ENCODE peak calls at places on chromosomes 3 and 15, in four cellular contexts. One of them, this sample, is unnamed. For H3K4me1, the result is how much of the 10 kb centered on the place peaks cover.

GRCh38 chr3:105199217-105199616 is 167.5 kb upstream of the ALCAM start:
- DNase-seq in H1: no peak
- DNase-seq in HepG2: no peak
- DNase-seq in GM12878: no peak
- DNase-seq in this sample: no peak

GRCh38 chr3:14256561-14257342 is 78.1 kb downstream of the LSM3 start:
- DNase-seq in H1: no peak
- DNase-seq in HepG2: no peak
- DNase-seq in GM12878: no peak
- DNase-seq in this sample: no peak

GRCh38 chr3:116445291-116445841 is at the start of gene LSAMP:
- DNase-seq in H1: peak
- DNase-seq in HepG2: no peak
- DNase-seq in GM12878: no peak
- DNase-seq in this sample: peak

GRCh38 chr3:75140904-75141615 is 523.1 kb upstream of the FRG2C start:
- DNase-seq in H1: no peak
- DNase-seq in HepG2: no peak
- DNase-seq in GM12878: no peak
- DNase-seq in this sample: no peak

GRCh38 chr3:29385056-29385455 is 104.2 kb downstream of the RBMS3 start:
- DNase-seq in H1: no peak
- DNase-seq in HepG2: no peak
- DNase-seq in GM12878: no peak
- DNase-seq in this sample: no peak

GRCh38 chr3:126781889-126782491 is 78.0 kb downstream of the CHCHD6 start:
- DNase-seq in H1: no peak
- DNase-seq in HepG2: no peak
- DNase-seq in GM12878: no peak
- DNase-seq in this sample: no peak

GRCh38 chr3:46228259-46229222 is 13.7 kb upstream of the CCR3 start:
- DNase-seq in H1: no peak
- DNase-seq in HepG2: no peak
- DNase-seq in GM12878: no peak
- DNase-seq in this sample: no peak

GRCh38 chr3:39638286-39638685 is 170.8 kb downstream of the MOBP start:
- DNase-seq in H1: no peak
- DNase-seq in HepG2: no peak
- DNase-seq in GM12878: no peak
- DNase-seq in this sample: no peak

GRCh38 chr3:72848703-72849081 is 447 bp upstream of the SHQ1 start:
- DNase-seq in H1: no peak
- DNase-seq in HepG2: no peak
- DNase-seq in GM12878: peak
- DNase-seq in this sample: no peak

GRCh38 chr3:24832878-24833277 is 338.2 kb upstream of the THRB start:
- DNase-seq in H1: no peak
- DNase-seq in HepG2: no peak
- DNase-seq in GM12878: no peak
- DNase-seq in this sample: no peak

GRCh38 chr3:30512596-30512995 is 93.8 kb upstream of the TGFBR2 start:
- DNase-seq in H1: no peak
- DNase-seq in HepG2: no peak
- DNase-seq in GM12878: no peak
- DNase-seq in this sample: no peak

GRCh38 chr15:55319537-55320325 is 709 bp downstream of the PIGB start:
- DNase-seq in H1: no peak
- DNase-seq in HepG2: no peak
- DNase-seq in GM12878: peak
- DNase-seq in this sample: no peak

GRCh38 chr3:140845878-140846277 is 95.8 kb upstream of the SLC25A36 start:
- DNase-seq in H1: no peak
- DNase-seq in HepG2: no peak
- DNase-seq in GM12878: no peak
- DNase-seq in this sample: no peak

GRCh38 chr3:112376996-112377395 is 44.0 kb downstream of the CD200 start:
- DNase-seq in H1: no peak
- DNase-seq in HepG2: no peak
- DNase-seq in GM12878: no peak
- DNase-seq in this sample: no peak

GRCh38 chr3:127462111-127462655 is 128.3 kb downstream of the TPRA1 start:
- DNase-seq in H1: no peak
- DNase-seq in HepG2: no peak
- DNase-seq in GM12878: no peak
- DNase-seq in this sample: no peak

GRCh38 chr3:22089284-22089683 is 338.3 kb upstream of the ZNF385D start:
- DNase-seq in H1: no peak
- DNase-seq in HepG2: peak
- DNase-seq in GM12878: peak
- DNase-seq in this sample: peak

GRCh38 chr15:100997442-100997841 is 78.3 kb downstream of the LRRK1 start:
- DNase-seq in H1: no peak
- DNase-seq in HepG2: no peak
- DNase-seq in GM12878: no peak
- DNase-seq in this sample: no peak

GRCh38 chr15:29774900-29775299 is 47.4 kb downstream of the TJP1 start:
- DNase-seq in H1: no peak
- DNase-seq in HepG2: peak
- DNase-seq in GM12878: no peak
- DNase-seq in this sample: no peak

GRCh38 chr15:92930061-92930460 is 29.9 kb downstream of the CHD2 start:
- DNase-seq in H1: no peak
- DNase-seq in HepG2: no peak
- DNase-seq in GM12878: no peak
- DNase-seq in this sample: no peak

GRCh38 chr15:50190166-50190570 is 8.2 kb downstream of the SLC27A2 start:
- DNase-seq in H1: no peak
- DNase-seq in HepG2: no peak
- DNase-seq in GM12878: no peak
- DNase-seq in this sample: no peak

GRCh38 chr3:5021571-5022092 is 42.4 kb downstream of the BHLHE40 start:
- DNase-seq in H1: no peak
- DNase-seq in HepG2: peak
- DNase-seq in GM12878: no peak
- DNase-seq in this sample: no peak

GRCh38 chr15:92803852-92804609 is 96.1 kb upstream of the CHD2 start:
- DNase-seq in H1: no peak
- DNase-seq in HepG2: peak
- DNase-seq in GM12878: peak
- DNase-seq in this sample: no peak

GRCh38 chr3:113304856-113305540 is 93.6 kb downstream of the BOC start:
- DNase-seq in H1: no peak
- DNase-seq in HepG2: no peak
- DNase-seq in GM12878: no peak
- DNase-seq in this sample: no peak

GRCh38 chr3:128804017-128804816 is 75.2 kb upstream of the ACAD9 start:
- DNase-seq in H1: no peak
- DNase-seq in HepG2: no peak
- DNase-seq in GM12878: peak
- DNase-seq in this sample: no peak

GRCh38 chr3:128807186-128807830 is 72.1 kb upstream of the ACAD9 start:
- DNase-seq in H1: no peak
- DNase-seq in HepG2: no peak
- DNase-seq in GM12878: no peak
- DNase-seq in this sample: no peak

GRCh38 chr3:128804817-128805166 is 74.6 kb upstream of the ACAD9 start:
- DNase-seq in H1: no peak
- DNase-seq in HepG2: no peak
- DNase-seq in GM12878: no peak
- DNase-seq in this sample: no peak

GRCh38 chr3:128806588-128806987 is 72.8 kb upstream of the ACAD9 start:
- DNase-seq in H1: no peak
- DNase-seq in HepG2: no peak
- DNase-seq in GM12878: no peak
- DNase-seq in this sample: no peak

GRCh38 chr3:128805771-128806170 is 73.6 kb upstream of the ACAD9 start:
- DNase-seq in H1: no peak
- DNase-seq in HepG2: no peak
- DNase-seq in GM12878: no peak
- DNase-seq in this sample: no peak
- H3K4me1 ChIP-seq in H1: under half
- H3K4me1 ChIP-seq in HepG2: under half
- H3K4me1 ChIP-seq in GM12878: under half
- H3K4me1 ChIP-seq in this sample: under half

GRCh38 chr3:191260431-191261303 is 61.6 kb downstream of the OSTN start:
- DNase-seq in H1: no peak
- DNase-seq in HepG2: no peak
- DNase-seq in GM12878: no peak
- DNase-seq in this sample: no peak
- TF ChIP-seq YY1 in H1: no peak
- TF ChIP-seq YY1 in HepG2: no peak
- TF ChIP-seq YY1 in GM12878: no peak
- TF ChIP-seq YY1 in this sample: no peak

GRCh38 chr15:43974852-43975251 is 148.1 kb downstream of the WDR76 start:
- DNase-seq in H1: no peak
- DNase-seq in HepG2: peak
- DNase-seq in GM12878: peak
- DNase-seq in this sample: no peak

GRCh38 chr15:43975326-43975725 is 148.5 kb downstream of the WDR76 start:
- DNase-seq in H1: no peak
- DNase-seq in HepG2: no peak
- DNase-seq in GM12878: no peak
- DNase-seq in this sample: no peak

GRCh38 chr15:43975750-43976149 is 148.9 kb downstream of the WDR76 start:
- DNase-seq in H1: no peak
- DNase-seq in HepG2: no peak
- DNase-seq in GM12878: no peak
- DNase-seq in this sample: no peak

DNA sequence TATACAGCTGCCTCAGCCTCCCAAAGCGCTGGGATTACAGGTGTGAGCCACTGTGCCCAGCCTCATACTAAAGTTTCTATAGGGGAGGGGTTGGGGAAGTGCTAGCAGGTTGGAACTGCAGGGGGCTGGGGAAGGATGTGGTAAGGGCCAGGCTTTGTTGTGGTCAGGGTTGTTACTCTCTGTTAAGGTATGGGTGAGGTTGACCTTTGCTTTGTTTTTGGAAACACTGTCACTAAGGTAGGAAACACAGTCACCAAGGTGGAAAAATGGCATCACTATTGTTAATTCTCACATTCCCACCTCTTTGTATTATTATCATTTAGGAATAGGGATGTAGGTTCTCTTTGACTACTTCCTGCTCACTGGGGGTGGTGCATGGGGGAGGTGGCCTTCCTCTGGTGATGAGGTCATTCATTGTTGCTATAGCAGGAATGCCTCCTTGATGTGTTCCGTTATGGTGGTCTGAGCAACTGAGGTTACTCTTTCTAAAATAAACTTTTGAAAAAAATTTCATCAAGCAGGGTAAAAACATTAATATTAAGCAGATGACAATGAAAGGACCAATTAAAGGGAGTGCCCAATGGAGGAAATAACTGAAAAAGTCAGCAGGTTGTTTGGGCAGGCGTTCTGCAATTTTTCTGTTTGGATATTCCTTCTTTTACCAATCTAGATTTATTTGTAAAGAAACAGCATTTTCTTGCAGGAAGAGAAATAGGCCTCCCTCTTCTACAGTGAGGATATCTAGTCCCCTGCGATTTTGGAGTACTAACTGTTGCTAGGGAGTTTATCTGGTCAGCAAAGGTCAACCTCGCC is 150.5 kb downstream of the WDR76 start:
- DNase-seq in H1: no peak
- DNase-seq in HepG2: peak
- DNase-seq in GM12878: peak
- DNase-seq in this sample: peak
- TF ChIP-seq SUZ12 in H1: no peak
- TF ChIP-seq SUZ12 in HepG2: no peak
- TF ChIP-seq SUZ12 in GM12878: no peak
- TF ChIP-seq SUZ12 in this sample: no peak

GRCh38 chr3:188819939-188820338 is 351.8 kb upstream of the TPRG1 start:
- DNase-seq in H1: no peak
- DNase-seq in HepG2: no peak
- DNase-seq in GM12878: no peak
- DNase-seq in this sample: no peak
- H3K4me1 ChIP-seq in H1: under half
- H3K4me1 ChIP-seq in HepG2: under half
- H3K4me1 ChIP-seq in GM12878: under half
- H3K4me1 ChIP-seq in this sample: under half

DNA sequence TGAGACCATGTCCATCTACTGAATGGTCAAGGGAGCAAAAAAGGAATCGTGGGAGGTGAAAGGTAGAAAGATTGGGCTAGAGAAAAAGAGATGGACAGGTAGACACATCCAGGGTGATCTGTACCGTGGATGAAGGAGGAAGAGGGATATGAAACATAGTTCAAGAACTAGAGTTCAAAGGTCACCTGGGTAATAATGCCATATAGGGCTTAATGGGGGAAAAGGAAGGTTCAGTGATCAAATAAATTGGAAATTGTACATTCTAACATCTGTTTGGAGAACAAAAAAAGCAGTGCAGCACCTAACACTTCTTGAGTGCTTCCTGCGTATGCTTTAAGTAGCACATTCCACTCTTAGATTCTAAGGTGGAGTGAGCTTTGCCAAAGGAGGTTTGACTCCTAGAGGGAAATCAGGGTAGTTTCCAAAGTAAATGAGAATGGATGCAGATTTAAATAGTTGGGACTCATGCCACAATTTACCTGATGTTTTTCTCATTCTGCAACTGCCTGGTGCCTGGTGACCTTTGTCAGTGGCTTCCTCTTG is 46.6 kb downstream of the MITF start:
- DNase-seq in H1: no peak
- DNase-seq in HepG2: no peak
- DNase-seq in GM12878: no peak
- DNase-seq in this sample: no peak
- TF ChIP-seq YY1 in H1: no peak
- TF ChIP-seq YY1 in HepG2: no peak
- TF ChIP-seq YY1 in GM12878: no peak
- TF ChIP-seq YY1 in this sample: no peak

GRCh38 chr3:150097588-150097890 is 126.8 kb upstream of the PFN2 start:
- DNase-seq in H1: no peak
- DNase-seq in HepG2: no peak
- DNase-seq in GM12878: peak
- DNase-seq in this sample: no peak
- TF ChIP-seq SUZ12 in H1: no peak
- TF ChIP-seq SUZ12 in HepG2: no peak
- TF ChIP-seq SUZ12 in GM12878: no peak
- TF ChIP-seq SUZ12 in this sample: no peak